ENCODE peak calls at places on chromosomes 11 and 22, in eight cellular contexts. One of them, this sample, is unnamed.

GRCh38 chr11:95897731-95898130 is 26.2 kb downstream of the MTMR2 start:
- DNase-seq in AG09319: no peak
- DNase-seq in T-cell: no peak
- DNase-seq in NCI-H510A treated with DMSO at 0.1 percent for 48 hours: no peak
- DNase-seq in HTR-8/SVneo: no peak
- DNase-seq in SW 1271: no peak
- DNase-seq in NCI-H1105 treated with DMSO at 0.1 percent for 48 hours: no peak
- DNase-seq in AG09309: no peak
- DNase-seq in this sample: no peak

GRCh38 chr11:92206441-92206840 is 18.2 kb upstream of the FAT3 start:
- DNase-seq in NCI-H1105 treated with DMSO at 0.1 percent for 48 hours: no peak
- DNase-seq in SW 1271: no peak
- DNase-seq in AG09319: no peak
- DNase-seq in NCI-H510A treated with DMSO at 0.1 percent for 48 hours: no peak
- DNase-seq in AG09309: no peak
- DNase-seq in HTR-8/SVneo: no peak
- DNase-seq in T-cell: no peak
- DNase-seq in this sample: no peak

GRCh38 chr11:75269896-75270295 is 29.3 kb downstream of the TPBGL start:
- DNase-seq in NCI-H510A treated with DMSO at 0.1 percent for 48 hours: no peak
- DNase-seq in HTR-8/SVneo: no peak
- DNase-seq in SW 1271: no peak
- DNase-seq in AG09309: no peak
- DNase-seq in T-cell: no peak
- DNase-seq in NCI-H1105 treated with DMSO at 0.1 percent for 48 hours: no peak
- DNase-seq in AG09319: no peak
- DNase-seq in this sample: no peak

GRCh38 chr11:9428706-9429105 is 32.1 kb upstream of the ZNF143 start:
- DNase-seq in AG09309: no peak
- DNase-seq in NCI-H510A treated with DMSO at 0.1 percent for 48 hours: no peak
- DNase-seq in AG09319: no peak
- DNase-seq in T-cell: no peak
- DNase-seq in HTR-8/SVneo: no peak
- DNase-seq in NCI-H1105 treated with DMSO at 0.1 percent for 48 hours: no peak
- DNase-seq in SW 1271: no peak
- DNase-seq in this sample: no peak

GRCh38 chr11:1927151-1928037 is 7.9 kb downstream of the TNNT3 start:
- DNase-seq in NCI-H510A treated with DMSO at 0.1 percent for 48 hours: no peak
- DNase-seq in AG09309: no peak
- DNase-seq in T-cell: no peak
- DNase-seq in NCI-H1105 treated with DMSO at 0.1 percent for 48 hours: no peak
- DNase-seq in HTR-8/SVneo: no peak
- DNase-seq in SW 1271: no peak
- DNase-seq in AG09319: no peak
- DNase-seq in this sample: no peak

GRCh38 chr11:61575886-61576516 is 4.9 kb downstream of the SYT7 start:
- DNase-seq in AG09319: no peak
- DNase-seq in HTR-8/SVneo: no peak
- DNase-seq in T-cell: no peak
- DNase-seq in SW 1271: no peak
- DNase-seq in NCI-H510A treated with DMSO at 0.1 percent for 48 hours: no peak
- DNase-seq in AG09309: no peak
- DNase-seq in NCI-H1105 treated with DMSO at 0.1 percent for 48 hours: no peak
- DNase-seq in this sample: no peak

GRCh38 chr11:74319139-74319538 is 7.7 kb upstream of the P4HA3 start:
- DNase-seq in T-cell: no peak
- DNase-seq in NCI-H510A treated with DMSO at 0.1 percent for 48 hours: no peak
- DNase-seq in NCI-H1105 treated with DMSO at 0.1 percent for 48 hours: no peak
- DNase-seq in AG09309: peak
- DNase-seq in HTR-8/SVneo: peak
- DNase-seq in SW 1271: peak
- DNase-seq in AG09319: no peak
- DNase-seq in this sample: peak

GRCh38 chr11:102155676-102156075 is 45.4 kb downstream of the YAP1 start:
- DNase-seq in NCI-H510A treated with DMSO at 0.1 percent for 48 hours: no peak
- DNase-seq in SW 1271: no peak
- DNase-seq in T-cell: no peak
- DNase-seq in AG09309: no peak
- DNase-seq in AG09319: no peak
- DNase-seq in NCI-H1105 treated with DMSO at 0.1 percent for 48 hours: no peak
- DNase-seq in HTR-8/SVneo: no peak
- DNase-seq in this sample: no peak

GRCh38 chr22:37169412-37169811 is 18.6 kb downstream of the C1QTNF6 start:
- DNase-seq in NCI-H510A treated with DMSO at 0.1 percent for 48 hours: no peak
- DNase-seq in SW 1271: no peak
- DNase-seq in HTR-8/SVneo: no peak
- DNase-seq in AG09309: no peak
- DNase-seq in AG09319: no peak
- DNase-seq in NCI-H1105 treated with DMSO at 0.1 percent for 48 hours: no peak
- DNase-seq in T-cell: no peak
- DNase-seq in this sample: no peak

GRCh38 chr22:46303347-46303965 is 6.8 kb downstream of the GTSE1 start:
- DNase-seq in SW 1271: no peak
- DNase-seq in AG09309: no peak
- DNase-seq in NCI-H510A treated with DMSO at 0.1 percent for 48 hours: no peak
- DNase-seq in HTR-8/SVneo: no peak
- DNase-seq in T-cell: no peak
- DNase-seq in AG09319: no peak
- DNase-seq in NCI-H1105 treated with DMSO at 0.1 percent for 48 hours: no peak
- DNase-seq in this sample: peak

GRCh38 chr22:17941501-17942406 is 82.6 kb downstream of the MICAL3 start:
- DNase-seq in T-cell: no peak
- DNase-seq in AG09309: no peak
- DNase-seq in NCI-H1105 treated with DMSO at 0.1 percent for 48 hours: no peak
- DNase-seq in AG09319: no peak
- DNase-seq in HTR-8/SVneo: no peak
- DNase-seq in NCI-H510A treated with DMSO at 0.1 percent for 48 hours: no peak
- DNase-seq in SW 1271: no peak
- DNase-seq in this sample: no peak

GRCh38 chr11:11435673-11436072 is 82.6 kb upstream of the CSNK2A3 start:
- DNase-seq in NCI-H510A treated with DMSO at 0.1 percent for 48 hours: no peak
- DNase-seq in T-cell: no peak
- DNase-seq in HTR-8/SVneo: no peak
- DNase-seq in AG09309: no peak
- DNase-seq in NCI-H1105 treated with DMSO at 0.1 percent for 48 hours: no peak
- DNase-seq in AG09319: no peak
- DNase-seq in SW 1271: no peak
- DNase-seq in this sample: no peak

GRCh38 chr11:10398525-10398924 is 56.5 kb upstream of the AMPD3 start:
- DNase-seq in AG09309: no peak
- DNase-seq in AG09319: no peak
- DNase-seq in NCI-H510A treated with DMSO at 0.1 percent for 48 hours: no peak
- DNase-seq in NCI-H1105 treated with DMSO at 0.1 percent for 48 hours: no peak
- DNase-seq in SW 1271: no peak
- DNase-seq in HTR-8/SVneo: no peak
- DNase-seq in T-cell: no peak
- DNase-seq in this sample: no peak

GRCh38 chr22:19194751-19195536 is 16.4 kb upstream of the SLC25A1 start:
- DNase-seq in T-cell: no peak
- DNase-seq in NCI-H510A treated with DMSO at 0.1 percent for 48 hours: no peak
- DNase-seq in AG09309: no peak
- DNase-seq in SW 1271: no peak
- DNase-seq in NCI-H1105 treated with DMSO at 0.1 percent for 48 hours: no peak
- DNase-seq in HTR-8/SVneo: no peak
- DNase-seq in AG09319: no peak
- DNase-seq in this sample: no peak

GRCh38 chr22:33049125-33049729 is 9.0 kb downstream of the SYN3 start:
- DNase-seq in SW 1271: peak
- DNase-seq in NCI-H1105 treated with DMSO at 0.1 percent for 48 hours: peak
- DNase-seq in NCI-H510A treated with DMSO at 0.1 percent for 48 hours: peak
- DNase-seq in AG09309: peak
- DNase-seq in HTR-8/SVneo: peak
- DNase-seq in AG09319: peak
- DNase-seq in T-cell: peak
- DNase-seq in this sample: peak

GRCh38 chr11:4181780-4182721 is 87.5 kb downstream of the RRM1 start:
- DNase-seq in T-cell: no peak
- DNase-seq in AG09319: peak
- DNase-seq in AG09309: no peak
- DNase-seq in NCI-H1105 treated with DMSO at 0.1 percent for 48 hours: peak
- DNase-seq in NCI-H510A treated with DMSO at 0.1 percent for 48 hours: peak
- DNase-seq in HTR-8/SVneo: peak
- DNase-seq in SW 1271: peak
- DNase-seq in this sample: peak

GRCh38 chr11:30110691-30111090 is 93.9 kb upstream of the KCNA4 start:
- DNase-seq in SW 1271: no peak
- DNase-seq in AG09319: no peak
- DNase-seq in T-cell: no peak
- DNase-seq in AG09309: no peak
- DNase-seq in NCI-H1105 treated with DMSO at 0.1 percent for 48 hours: no peak
- DNase-seq in HTR-8/SVneo: no peak
- DNase-seq in NCI-H510A treated with DMSO at 0.1 percent for 48 hours: no peak
- DNase-seq in this sample: no peak

GRCh38 chr11:101034076-101034475 is 95.5 kb downstream of the PGR start:
- DNase-seq in NCI-H1105 treated with DMSO at 0.1 percent for 48 hours: no peak
- DNase-seq in HTR-8/SVneo: no peak
- DNase-seq in AG09309: no peak
- DNase-seq in NCI-H510A treated with DMSO at 0.1 percent for 48 hours: no peak
- DNase-seq in AG09319: no peak
- DNase-seq in SW 1271: no peak
- DNase-seq in T-cell: no peak
- DNase-seq in this sample: no peak

GRCh38 chr11:3834349-3835099 is 6.2 kb downstream of the RHOG start:
- DNase-seq in AG09309: no peak
- DNase-seq in HTR-8/SVneo: no peak
- DNase-seq in T-cell: no peak
- DNase-seq in AG09319: no peak
- DNase-seq in NCI-H510A treated with DMSO at 0.1 percent for 48 hours: no peak
- DNase-seq in SW 1271: no peak
- DNase-seq in NCI-H1105 treated with DMSO at 0.1 percent for 48 hours: no peak
- DNase-seq in this sample: no peak

GRCh38 chr22:28817919-28818859 is 17.8 kb upstream of the XBP1 start:
- DNase-seq in SW 1271: no peak
- DNase-seq in NCI-H510A treated with DMSO at 0.1 percent for 48 hours: peak
- DNase-seq in T-cell: no peak
- DNase-seq in HTR-8/SVneo: no peak
- DNase-seq in AG09319: no peak
- DNase-seq in NCI-H1105 treated with DMSO at 0.1 percent for 48 hours: no peak
- DNase-seq in AG09309: no peak
- DNase-seq in this sample: no peak

This sample was measured in SK-MEL-5.